ENCODE peak calls at places on chromosomes 11 and 22, in six cellular contexts. U is AG10803, G is heart right ventricle, E is K562, N is choroid plexus epithelial cell, D is tibial nerve. W is an unnamed sample.

GRCh38 chr22:25282671-25283561 is 63.5 kb downstream of the CRYBB2 start:
- DNase-seq in U (no peak), G (no peak), E (no peak), D (no peak), N (no peak), W (no peak)

GRCh38 chr11:94876645-94877445 is 96.5 kb downstream of the CWC15 start:
- DNase-seq in G (peak; percentile 62), N (peak; percentile 99), U (peak; percentile 93), E (peak; percentile 71), D (peak; percentile 54), W (peak; percentile 44)

GRCh38 chr22:32964411-32965057 is 93.6 kb downstream of the SYN3 start:
- DNase-seq in G (no peak), E (no peak), D (no peak), U (no peak), N (no peak), W (no peak)

GRCh38 chr22:17314472-17314871 is 54.8 kb upstream of the CECR2 start:
- DNase-seq in D (no peak), G (no peak), E (no peak), U (no peak), N (no peak), W (no peak)

GRCh38 chr11:28146123-28146751 is 38.0 kb downstream of the METTL15 start:
- DNase-seq in D (no peak), N (peak; percentile 94), G (no peak), U (peak; percentile 88), E (peak; percentile 8), W (no peak)

GRCh38 chr11:46295312-46295995 is 18.0 kb downstream of the CREB3L1 start:
- DNase-seq in U (peak; percentile 75), D (peak; percentile 45), G (peak; percentile 83), N (peak; percentile 82), E (peak; percentile 96), W (peak; percentile 76)

GRCh38 chr11:12140186-12140938 is 30.0 kb downstream of the MICAL2 start:
- DNase-seq in U (no peak), N (no peak), D (no peak), G (no peak), E (no peak), W (no peak)

GRCh38 chr22:35476341-35476740 is 64.3 kb upstream of the RASD2 start:
- DNase-seq in N (peak; percentile 58), G (no peak), E (no peak), U (no peak), D (no peak), W (no peak)

GRCh38 chr11:130124096-130124495 is 35.5 kb upstream of the ST14 start:
- DNase-seq in U (peak; percentile 94), N (peak; percentile 95), G (peak; percentile 72), E (no peak), D (peak; percentile 55), W (no peak)

GRCh38 chr11:125350206-125351044 is 145.6 kb downstream of the FEZ1 start:
- DNase-seq in E (no peak), D (no peak), N (no peak), G (no peak), U (no peak), W (no peak)

GRCh38 chr11:99988105-99988907 is 698.8 kb upstream of the ARHGAP42 start:
- DNase-seq in E (no peak), N (peak; percentile 62), D (no peak), G (no peak), U (no peak), W (no peak)

GRCh38 chr11:77547863-77548551 is 41.7 kb upstream of the AQP11 start:
- DNase-seq in U (peak; percentile 72), D (no peak), G (no peak), E (peak; percentile 49), N (peak; percentile 87), W (no peak)

GRCh38 chr11:34204396-34205279 is 99.2 kb downstream of the NAT10 start:
- DNase-seq in E (no peak), G (no peak), U (no peak), D (no peak), N (no peak), W (no peak)

GRCh38 chr22:31926969-31927368 is 17.4 kb upstream of the YWHAH start:
- DNase-seq in N (peak; percentile 39), E (peak; percentile 83), U (no peak), G (no peak), D (no peak), W (no peak)

GRCh38 chr11:20739004-20739612 is 69.7 kb downstream of the NELL1 start:
- DNase-seq in G (no peak), D (no peak), E (no peak), N (no peak), U (no peak), W (no peak)

GRCh38 chr11:29446132-29446531 is 570.7 kb downstream of the KCNA4 start:
- DNase-seq in G (no peak), N (no peak), D (no peak), E (no peak), U (no peak), W (no peak)

GRCh38 chr11:22828373-22828772 is 1.2 kb downstream of the SVIP start:
- DNase-seq in E (peak; percentile 18), D (no peak), N (no peak), G (no peak), U (no peak), W (no peak)

GRCh38 chr11:126150256-126150655 is 61.2 kb downstream of the RPUSD4 start:
- DNase-seq in N (no peak), E (no peak), U (no peak), G (no peak), D (no peak), W (no peak)

GRCh38 chr11:83070878-83071640 is 638 bp downstream of the RAB30 start:
- DNase-seq in E (peak; percentile 18), U (peak; percentile 29), G (peak; percentile 42), D (peak; percentile 22), N (peak; percentile 48), W (no peak)

GRCh38 chr11:88484873-88485621 is 147.5 kb upstream of the CTSC start:
- DNase-seq in G (no peak), U (peak; percentile 19), E (peak; percentile 70), N (peak; percentile 61), D (no peak), W (no peak)

GRCh38 chr11:109085708-109086373 is 336.1 kb upstream of the C11orf87 start:
- DNase-seq in G (no peak), E (no peak), U (peak; percentile 76), D (no peak), N (no peak), W (no peak)

GRCh38 chr11:8661036-8661435 is 21.4 kb downstream of the TRIM66 start:
- DNase-seq in D (no peak), E (no peak), U (no peak), N (no peak), G (no peak), W (no peak)

GRCh38 chr11:79768343-79768742 is 327.5 kb upstream of the TENM4 start:
- DNase-seq in D (no peak), E (no peak), U (no peak), N (no peak), G (peak; percentile 16), W (no peak)

GRCh38 chr22:35637943-35638342 is 10.3 kb upstream of the APOL6 start:
- DNase-seq in N (no peak), E (no peak), G (no peak), U (peak; percentile 50), D (no peak), W (no peak)

GRCh38 chr11:48047616-48048015 is 67.3 kb downstream of the PTPRJ start:
- DNase-seq in N (peak; percentile 45), E (no peak), U (peak; percentile 65), G (no peak), D (no peak), W (no peak)

GRCh38 chr11:100855466-100856067 is 168.5 kb downstream of the ARHGAP42 start:
- DNase-seq in D (no peak), E (peak; percentile 13), G (no peak), N (peak; percentile 84), U (peak; percentile 65), W (no peak)

GRCh38 chr22:45448431-45448830 is 34.9 kb downstream of the RIBC2 start:
- DNase-seq in D (peak; percentile 57), E (no peak), G (peak; percentile 83), N (no peak), U (peak; percentile 84), W (no peak)
- H3K4me3 ChIP-seq in D (no peak overlapping the region), E (no peak overlapping the region), G (no peak overlapping the region), N (no peak overlapping the region), U (no peak overlapping the region), W (no peak overlapping the region)

GRCh38 chr11:119424276-119424675 is 1.3 kb upstream of the THY1 start:
- DNase-seq in E (no peak), G (no peak), D (no peak), U (no peak), N (no peak), W (no peak)

GRCh38 chr11:119421941-119422504 is 949 bp downstream of the THY1 start:
- DNase-seq in E (no peak), N (no peak), U (peak; percentile 41), D (no peak), G (no peak), W (no peak)

GRCh38 chr11:119424775-119425174 is 1.8 kb upstream of the THY1 start:
- DNase-seq in G (no peak), E (no peak), U (no peak), N (no peak), D (no peak), W (no peak)

GRCh38 chr11:119422505-119423416 is at the start of gene THY1:
- DNase-seq in N (no peak), D (no peak), U (peak; percentile 64), G (no peak), E (no peak), W (no peak)

GRCh38 chr11:119423459-119424254 is 685 bp upstream of the THY1 start:
- DNase-seq in G (no peak), E (no peak), N (no peak), D (no peak), U (no peak), W (no peak)
- H3K4me3 ChIP-seq in G (peak overlapping the region; percentile 60), E (no peak overlapping the region), N (no peak overlapping the region), D (no peak overlapping the region), U (peak overlapping the region; percentile 93), W (no peak overlapping the region)

DNA sequence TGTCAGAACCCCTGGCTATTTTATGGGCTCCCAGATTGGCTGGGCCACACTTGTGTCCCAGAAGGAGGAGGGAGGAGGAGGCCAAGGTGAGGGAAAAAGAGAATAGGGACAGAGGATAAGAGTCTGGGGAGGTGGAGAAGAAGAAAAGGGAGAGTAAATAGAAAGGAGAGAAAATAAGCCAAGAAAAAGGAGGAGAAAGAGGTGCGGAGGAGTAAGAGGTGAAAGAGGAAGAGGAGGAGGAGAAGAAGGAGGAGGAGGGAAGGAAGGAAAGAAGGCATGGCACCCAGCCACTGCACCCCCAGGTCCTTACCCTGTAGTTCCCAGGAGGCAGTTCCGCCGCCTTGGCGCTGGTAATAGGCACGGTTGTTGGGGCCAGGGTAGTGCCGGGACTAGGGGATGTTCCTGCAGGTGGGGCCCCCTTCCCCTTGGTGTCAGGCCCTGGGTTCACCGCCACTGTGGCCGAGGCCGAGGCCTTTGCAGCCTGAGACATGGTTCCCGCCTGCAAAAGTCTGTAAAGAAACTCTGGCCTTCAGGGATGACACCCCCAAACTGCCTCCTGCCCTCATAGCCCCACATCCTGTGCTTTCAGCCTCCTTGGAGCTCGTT is 1.9 kb downstream of the CRYBB1 start:
- DNase-seq in E (no peak), U (no peak), G (no peak), D (no peak), N (no peak), W (no peak)
- H3K4me3 ChIP-seq in E (no peak overlapping the region), U (no peak overlapping the region), G (no peak overlapping the region), D (no peak overlapping the region), N (no peak overlapping the region), W (no peak overlapping the region)

DNA sequence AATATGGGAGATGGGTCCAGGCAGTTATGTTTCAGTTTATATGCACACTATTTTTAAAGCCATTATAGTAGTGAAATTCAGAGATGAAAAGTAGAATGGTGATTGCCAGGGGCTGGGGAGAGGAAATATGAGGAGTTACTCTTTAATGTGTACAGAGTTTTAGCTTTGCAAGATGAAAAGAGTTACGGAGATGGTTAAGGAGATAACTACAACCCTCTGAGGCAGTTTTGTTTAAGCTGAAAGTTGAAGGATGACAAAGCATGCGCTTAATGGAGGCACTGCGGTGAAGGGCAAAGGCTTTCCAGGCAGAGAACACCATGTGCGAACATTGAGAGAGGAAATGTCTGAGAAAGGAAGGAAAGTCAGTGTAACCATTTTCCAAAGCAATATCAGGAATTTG is 18.2 kb upstream of the BMAL1 start:
- DNase-seq in G (no peak), U (no peak), N (no peak), D (no peak), E (no peak), W (no peak)
- H3K4me3 ChIP-seq in G (no peak overlapping the region), U (no peak overlapping the region), N (no peak overlapping the region), D (no peak overlapping the region), E (no peak overlapping the region), W (no peak overlapping the region)

W was measured in CD8-positive, alpha-beta T cell.